ENCODE peak calls at places on chromosomes 16 and 17, in seven cellular contexts. Y, F, G, P, W, B and R are unnamed samples.
A peak's percentile ranks its signal among the peaks of the same experiment; 100 is the strongest.

GRCh38 chr16:9090101-9090959 is 1.1 kb upstream of the HAPSTR1 start:
- DNase-seq in Y (no peak), F (no peak), G (peak; percentile 44), P (no peak), W (peak; percentile 41), B (peak; percentile 40), R (no peak)

GRCh38 chr16:75074920-75075687 is 41.5 kb downstream of the LDHD start:
- DNase-seq in Y (no peak), F (peak; percentile 51), G (peak; percentile 81), P (no peak), W (no peak), B (no peak), R (no peak)

GRCh38 chr17:50153650-50154575 is 3.4 kb upstream of the PPP1R9B start:
- DNase-seq in Y (peak; percentile 87), F (no peak), G (no peak), P (no peak), W (peak; percentile 31), B (no peak), R (peak; percentile 74)

GRCh38 chr17:5698959-5699358 is 114.7 kb upstream of the NLRP1 start:
- DNase-seq in Y (no peak), F (no peak), G (no peak), P (no peak), W (no peak), B (no peak), R (no peak)

GRCh38 chr16:53154513-53154912 is 99.7 kb downstream of the CHD9 start:
- DNase-seq in Y (no peak), F (no peak), G (no peak), P (no peak), W (no peak), B (no peak), R (no peak)

GRCh38 chr16:75244225-75244792 is 7.1 kb downstream of the BCAR1 start:
- DNase-seq in Y (peak; percentile 65), F (no peak), G (no peak), P (no peak), W (peak; percentile 45), B (no peak), R (no peak)

GRCh38 chr16:78485899-78486221 is 386.4 kb downstream of the WWOX start:
- DNase-seq in Y (no peak), F (no peak), G (no peak), P (no peak), W (no peak), B (no peak), R (no peak)

GRCh38 chr16:67104061-67104460 is 5.7 kb upstream of the PHAF1 start:
- DNase-seq in Y (peak; percentile 33), F (no peak), G (no peak), P (no peak), W (peak; percentile 70), B (peak; percentile 62), R (no peak)

GRCh38 chr17:77214743-77215142 is 74.0 kb downstream of the SEC14L1 start:
- DNase-seq in Y (peak; percentile 34), F (no peak), G (no peak), P (no peak), W (peak; percentile 86), B (peak; percentile 70), R (peak; percentile 18)

GRCh38 chr17:9218068-9218635 is 196.8 kb downstream of the NTN1 start:
- DNase-seq in Y (no peak), F (no peak), G (no peak), P (no peak), W (no peak), B (no peak), R (no peak)

GRCh38 chr16:53147500-53148065 is 92.8 kb downstream of the CHD9 start:
- DNase-seq in Y (no peak), F (no peak), G (no peak), P (no peak), W (no peak), B (no peak), R (peak; percentile 54)

GRCh38 chr17:82399030-82399429 is 19.1 kb upstream of the HEXD start:
- DNase-seq in Y (peak; percentile 89), F (no peak), G (no peak), P (no peak), W (no peak), B (no peak), R (no peak)

GRCh38 chr17:2057130-2057713 is 2.3 kb downstream of the HIC1 start:
- DNase-seq in Y (no peak), F (no peak), G (no peak), P (no peak), W (no peak), B (no peak), R (no peak)

GRCh38 chr16:6131526-6132050 is 1034.0 kb upstream of the EEF2KMT start:
- DNase-seq in Y (no peak), F (no peak), G (no peak), P (no peak), W (no peak), B (no peak), R (no peak)

GRCh38 chr16:3681206-3681605 is 26.7 kb downstream of the DNASE1 start:
- DNase-seq in Y (no peak), F (no peak), G (no peak), P (no peak), W (no peak), B (no peak), R (no peak)

GRCh38 chr17:45224671-45225050 is 3.0 kb downstream of the FMNL1 start:
- DNase-seq in Y (no peak), F (no peak), G (peak; percentile 21), P (peak; percentile 40), W (no peak), B (no peak), R (no peak)

GRCh38 chr17:34173221-34173620 is 81.9 kb upstream of the CCL2 start:
- DNase-seq in Y (peak; percentile 13), F (no peak), G (no peak), P (no peak), W (no peak), B (no peak), R (no peak)

GRCh38 chr17:20032636-20033035 is 23.5 kb downstream of the SPECC1 start:
- DNase-seq in Y (no peak), F (no peak), G (peak; percentile 11), P (no peak), W (no peak), B (no peak), R (no peak)

GRCh38 chr17:78939615-78940014 is 14.4 kb upstream of the TIMP2 start:
- DNase-seq in Y (peak; percentile 56), F (no peak), G (no peak), P (peak; percentile 50), W (no peak), B (no peak), R (no peak)

GRCh38 chr16:19192865-19193264 is 24.8 kb downstream of the SYT17 start:
- DNase-seq in Y (no peak), F (no peak), G (no peak), P (no peak), W (no peak), B (no peak), R (no peak)

GRCh38 chr17:72008236-72008874 is 112.5 kb upstream of the SOX9 start:
- DNase-seq in Y (peak; percentile 41), F (no peak), G (no peak), P (no peak), W (no peak), B (no peak), R (peak; percentile 34)

GRCh38 chr17:29838961-29839360 is 91.1 kb downstream of the SSH2 start:
- DNase-seq in Y (no peak), F (no peak), G (no peak), P (no peak), W (no peak), B (peak; percentile 15), R (no peak)

GRCh38 chr17:7695586-7695985 is 7.3 kb downstream of the WRAP53 start:
- DNase-seq in Y (no peak), F (no peak), G (no peak), P (no peak), W (no peak), B (no peak), R (no peak)

GRCh38 chr17:48231995-48232729 is 124.6 kb downstream of the SNX11 start:
- DNase-seq in Y (no peak), F (no peak), G (no peak), P (no peak), W (no peak), B (no peak), R (no peak)

GRCh38 chr17:40550608-40551007 is 14.7 kb downstream of the CCR7 start:
- DNase-seq in Y (peak; percentile 97), F (no peak), G (no peak), P (no peak), W (no peak), B (no peak), R (no peak)

GRCh38 chr16:6690741-6691140 is 641.9 kb upstream of the RBFOX1 start:
- DNase-seq in Y (no peak), F (no peak), G (no peak), P (no peak), W (no peak), B (no peak), R (no peak)

GRCh38 chr17:57313276-57313835 is 57.0 kb downstream of the MSI2 start:
- DNase-seq in Y (no peak), F (no peak), G (no peak), P (no peak), W (no peak), B (no peak), R (no peak)

GRCh38 chr16:86510465-86511261 is at the start of gene FOXF1:
- DNase-seq in Y (peak; percentile 67), F (no peak), G (no peak), P (no peak), W (no peak), B (no peak), R (peak; percentile 32)

GRCh38 chr17:32596666-32597065 is 109.9 kb downstream of the CDK5R1 start:
- DNase-seq in Y (no peak), F (no peak), G (peak; percentile 88), P (peak; percentile 13), W (no peak), B (no peak), R (no peak)

GRCh38 chr17:4162775-4163498 is 19.9 kb downstream of the CYB5D2 start:
- DNase-seq in Y (no peak), F (no peak), G (no peak), P (no peak), W (peak; percentile 95), B (no peak), R (no peak)

GRCh38 chr16:64773638-64774037 is 348.2 kb downstream of the CDH11 start:
- DNase-seq in Y (no peak), F (no peak), G (no peak), P (no peak), W (no peak), B (no peak), R (no peak)

GRCh38 chr17:78780852-78781338 is 1.2 kb downstream of the CYTH1 start:
- DNase-seq in Y (peak; percentile 15), F (no peak), G (no peak), P (no peak), W (peak; percentile 39), B (no peak), R (no peak)